ENCODE peak calls at places on chromosomes 1 and 21, in seven cellular contexts. I is left colon, O is cardiac muscle cell, G is fibroblast of gingiva, C is Panc1, K is foreskin keratinocyte, A is NCI-H748 treated with DMSO at 0.1 percent for 48 hours. P is an unnamed sample.
A peak's percentile ranks its signal among the peaks of the same experiment; 100 is the strongest.

GRCh38 chr1:111483166-111483565 is 9.4 kb downstream of the C1orf162 start:
- DNase-seq in G (peak; percentile 26), I (no peak), A (no peak), C (no peak), O (no peak), K (no peak), P (peak; percentile 51)

GRCh38 chr1:181133969-181134418 is 45.5 kb downstream of the IER5 start:
- DNase-seq in K (no peak), I (no peak), A (no peak), O (no peak), G (no peak), C (no peak), P (no peak)

GRCh38 chr1:92481598-92482403 is 4.9 kb downstream of the GFI1 start:
- DNase-seq in A (no peak), I (peak; percentile 16), K (no peak), G (no peak), O (peak; percentile 33), C (no peak), P (peak; percentile 29)

GRCh38 chr1:20197329-20197791 is 11.0 kb upstream of the PLA2G2C start:
- DNase-seq in O (no peak), G (no peak), A (no peak), K (no peak), I (no peak), C (no peak), P (no peak)

GRCh38 chr1:175192111-175192629 is 406 bp downstream of the KIAA0040 start:
- DNase-seq in G (no peak), I (peak; percentile 84), A (no peak), C (no peak), O (peak; percentile 48), K (no peak), P (peak; percentile 3)

GRCh38 chr21:42565886-42566523 is 52.4 kb downstream of the SLC37A1 start:
- DNase-seq in G (no peak), O (no peak), I (no peak), C (no peak), A (no peak), K (no peak), P (no peak)

GRCh38 chr1:154750681-154751665 is 119.1 kb downstream of the KCNN3 start:
- DNase-seq in I (no peak), A (no peak), K (no peak), C (no peak), O (no peak), G (no peak), P (no peak)

GRCh38 chr1:91725961-91726704 is 159.8 kb downstream of the TGFBR3 start:
- DNase-seq in G (peak; percentile 96), K (no peak), I (no peak), C (no peak), O (no peak), A (no peak), P (peak; percentile 95)

GRCh38 chr1:116666090-116666489 is 1.4 kb downstream of the IGSF3 start:
- DNase-seq in G (no peak), A (no peak), K (no peak), O (no peak), I (peak; percentile 31), C (no peak), P (no peak)

GRCh38 chr1:235102993-235103411 is 25.6 kb downstream of the TOMM20 start:
- DNase-seq in K (no peak), G (no peak), C (no peak), I (peak; percentile 53), O (no peak), A (no peak), P (no peak)

GRCh38 chr1:43953361-43953760 is 6.6 kb downstream of the IPO13 start:
- DNase-seq in O (no peak), G (no peak), K (no peak), A (no peak), I (no peak), C (no peak), P (no peak)

GRCh38 chr21:45634511-45635183 is 8.9 kb upstream of the PCBP3 start:
- DNase-seq in A (no peak), K (no peak), I (no peak), O (no peak), C (no peak), G (peak; percentile 32), P (no peak)

GRCh38 chr1:217892750-217893149 is 261.6 kb downstream of the SPATA17 start:
- DNase-seq in A (no peak), O (no peak), C (no peak), I (no peak), K (no peak), G (no peak), P (no peak)

GRCh38 chr1:245090491-245091090 is 64.2 kb upstream of the KIF26B start:
- DNase-seq in G (no peak), C (no peak), K (peak; percentile 63), A (no peak), I (no peak), O (no peak), P (no peak)